ENCODE peak calls at places on chromosomes 1 and 21, in nine cellular contexts. S, L, Z, B, W, D, X, V and T are unnamed samples.

GRCh38 chr1:199774433-199775089 is 252.9 kb upstream of the NR5A2 start:
- DNase-seq in W (no peak), Z (peak; percentile 81), D (no peak), S (no peak), V (no peak), X (no peak), L (peak; percentile 85), B (no peak), T (no peak)

GRCh38 chr1:204149635-204150565 is 1.9 kb downstream of the ETNK2 start:
- DNase-seq in B (peak; percentile 30), V (no peak), W (peak; percentile 71), S (no peak), L (no peak), D (no peak), Z (no peak), X (no peak), T (no peak)

GRCh38 chr21:38376693-38377092 is 119.9 kb downstream of the KCNJ15 start:
- DNase-seq in D (no peak), Z (no peak), V (no peak), B (no peak), X (no peak), L (no peak), S (no peak), W (peak; percentile 81), T (no peak)

GRCh38 chr1:152115344-152115743 is at the start of gene TCHH:
- DNase-seq in L (no peak), D (no peak), V (no peak), B (no peak), Z (no peak), X (no peak), W (no peak), S (no peak), T (no peak)

GRCh38 chr1:47230692-47231313 is 1.2 kb downstream of the TAL1 start:
- DNase-seq in D (peak; percentile 81), Z (no peak), L (no peak), B (no peak), W (no peak), V (peak; percentile 26), S (no peak), X (no peak), T (no peak)

GRCh38 chr1:164754088-164754600 is 195.2 kb downstream of the PBX1 start:
- DNase-seq in X (peak; percentile 73), L (peak; percentile 55), D (no peak), Z (peak; percentile 83), V (no peak), B (no peak), S (peak; percentile 55), W (no peak), T (no peak)

GRCh38 chr1:31010081-31010989 is 55.2 kb downstream of the PUM1 start:
- DNase-seq in X (peak; percentile 66), S (no peak), Z (peak; percentile 92), V (no peak), D (no peak), L (peak; percentile 92), B (no peak), W (no peak), T (no peak)

GRCh38 chr1:197519741-197520334 is 251.8 kb downstream of the CRB1 start:
- DNase-seq in L (peak; percentile 12), B (no peak), V (no peak), W (no peak), Z (peak; percentile 11), S (no peak), X (peak; percentile 15), D (no peak), T (no peak)

GRCh38 chr1:198121058-198121829 is 35.6 kb upstream of the NEK7 start:
- DNase-seq in X (peak; percentile 86), V (no peak), B (no peak), W (no peak), L (peak; percentile 92), D (no peak), Z (peak; percentile 96), S (no peak), T (no peak)

GRCh38 chr1:53395671-53396215 is 63.5 kb upstream of the DMRTB1 start:
- DNase-seq in S (no peak), X (no peak), Z (no peak), B (no peak), W (peak; percentile 41), V (no peak), L (no peak), D (no peak), T (no peak)

GRCh38 chr1:102891868-102892625 is 216.3 kb downstream of the COL11A1 start:
- DNase-seq in D (no peak), X (peak; percentile 64), S (no peak), L (peak; percentile 87), W (no peak), Z (peak; percentile 89), B (no peak), V (no peak), T (no peak)

GRCh38 chr1:64856564-64856963 is 109.8 kb downstream of the JAK1 start:
- DNase-seq in L (peak; percentile 15), W (no peak), D (no peak), Z (no peak), S (peak; percentile 54), B (no peak), X (peak; percentile 4), V (no peak), T (no peak)

GRCh38 chr1:233477359-233477758 is 136.5 kb upstream of the KCNK1 start:
- DNase-seq in Z (no peak), W (no peak), V (no peak), L (no peak), X (no peak), B (no peak), S (no peak), D (no peak), T (no peak)

GRCh38 chr1:102234753-102235359 is 238.1 kb upstream of the OLFM3 start:
- DNase-seq in B (no peak), V (no peak), L (no peak), X (no peak), D (no peak), S (no peak), Z (no peak), W (no peak), T (no peak)

GRCh38 chr1:15056515-15057285 is 96.8 kb upstream of the TMEM51 start:
- DNase-seq in S (no peak), B (no peak), Z (peak; percentile 48), V (no peak), W (no peak), L (peak; percentile 71), D (no peak), X (peak; percentile 34), T (no peak)

GRCh38 chr21:37350472-37350871 is 16.1 kb upstream of the DYRK1A start:
- DNase-seq in D (no peak), L (no peak), Z (peak; percentile 3), S (no peak), X (no peak), W (no peak), V (no peak), B (no peak), T (no peak)

DNA sequence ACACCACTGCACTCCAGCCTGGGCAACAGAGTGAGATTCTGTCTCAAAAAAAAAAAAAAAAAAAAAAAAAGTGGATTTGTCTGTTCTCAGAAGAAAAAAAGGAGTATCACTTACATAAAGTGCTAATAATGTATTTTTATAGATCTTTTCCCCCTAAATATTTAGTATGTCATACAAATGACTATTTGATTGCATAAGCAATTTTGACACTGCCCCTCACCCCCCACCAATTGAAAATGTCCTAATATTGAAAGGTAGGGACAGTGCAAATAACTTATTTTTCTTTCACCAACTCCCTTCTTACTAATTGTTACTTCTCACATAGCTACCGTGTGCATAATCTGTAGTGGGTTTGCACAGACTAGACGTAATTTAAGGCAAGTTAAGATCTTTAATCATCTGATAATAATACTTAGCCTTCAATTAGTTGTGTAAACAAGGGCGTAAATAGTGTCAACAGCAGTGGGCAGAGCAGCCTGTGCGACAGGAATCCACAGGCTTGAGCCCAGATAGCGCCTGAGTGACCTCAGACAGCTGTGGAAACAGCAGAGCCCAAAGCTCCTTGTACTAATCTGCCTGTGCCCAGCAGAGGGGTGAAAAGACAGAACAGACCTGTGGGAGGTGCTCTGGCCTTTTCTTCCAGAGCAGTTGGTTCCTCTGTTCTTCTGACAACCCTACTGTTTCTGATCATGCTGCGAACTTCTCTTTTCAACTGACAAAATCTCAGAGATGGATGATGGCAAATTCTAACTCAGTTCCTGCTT is 4.5 kb upstream of the IER5 start:
- DNase-seq in B (no peak), D (peak; percentile 81), L (no peak), V (peak; percentile 36), W (peak; percentile 78), S (no peak), Z (no peak), X (peak; percentile 62), T (no peak)
- TF ChIP-seq CTCF in B (peak; percentile 45), D (peak; percentile 76), L (peak; percentile 37), V (no peak), W (peak; percentile 76), S (no peak), Z (peak; percentile 51), X (peak; percentile 64), T (peak; percentile 38)

GRCh38 chr1:210201671-210202070 is 30.9 kb upstream of the SERTAD4 start:
- DNase-seq in D (no peak), S (no peak), V (no peak), L (peak; percentile 27), W (no peak), B (no peak), X (peak; percentile 18), Z (peak; percentile 34), T (no peak)

GRCh38 chr1:210195635-210196160 is 36.9 kb upstream of the SERTAD4 start:
- DNase-seq in D (no peak), W (no peak), B (no peak), S (no peak), X (no peak), L (no peak), Z (no peak), V (no peak), T (no peak)

GRCh38 chr1:210198840-210199239 is 33.8 kb upstream of the SERTAD4 start:
- DNase-seq in S (no peak), Z (no peak), D (no peak), B (no peak), L (no peak), X (no peak), W (no peak), V (no peak), T (no peak)

GRCh38 chr1:210200090-210200736 is 32.4 kb upstream of the SERTAD4 start:
- DNase-seq in V (no peak), W (no peak), D (no peak), Z (no peak), B (no peak), L (no peak), S (no peak), X (no peak), T (no peak)
- TF ChIP-seq CTCF in V (no peak), W (no peak), D (no peak), Z (no peak), B (no peak), L (no peak), S (no peak), X (peak; percentile 14), T (no peak)

GRCh38 chr1:245380790-245381535 is 226.2 kb downstream of the KIF26B start:
- DNase-seq in S (no peak), L (no peak), Z (peak; percentile 21), D (peak; percentile 57), X (no peak), W (no peak), B (no peak), V (no peak), T (no peak)
- TF ChIP-seq CTCF in S (no peak), L (peak; percentile 34), Z (peak; percentile 38), D (peak; percentile 81), X (peak; percentile 34), W (peak; percentile 13), B (no peak), V (no peak), T (peak; percentile 56)

DNA sequence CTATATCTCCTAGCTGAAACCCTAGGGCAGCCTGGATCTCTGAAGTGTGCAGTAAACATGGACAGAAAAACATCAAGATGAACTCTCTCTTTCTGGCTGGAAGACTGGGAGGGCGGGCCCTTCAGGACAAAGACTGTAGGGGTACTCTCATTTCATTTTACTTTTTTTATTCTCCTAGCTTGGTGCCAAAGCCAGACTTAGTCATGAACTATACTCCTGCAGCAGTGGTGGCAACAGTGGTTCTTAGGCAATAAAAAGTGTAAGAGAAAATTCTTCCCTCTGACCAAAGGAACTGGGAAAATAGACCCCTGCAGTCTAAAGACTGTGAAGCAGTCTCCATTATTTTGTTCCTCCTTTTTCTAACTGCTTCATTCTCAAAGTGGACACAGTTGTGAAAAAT is 213.8 kb upstream of the JUN start:
- DNase-seq in B (no peak), L (no peak), V (no peak), W (no peak), X (peak; percentile 42), S (no peak), D (peak; percentile 22), Z (no peak), T (no peak)
- TF ChIP-seq CTCF in B (no peak), L (no peak), V (no peak), W (no peak), X (no peak), S (no peak), D (no peak), Z (no peak), T (no peak)